ENCODE peak calls at places on chromosome 4, in six cellular contexts. I is CD8-positive, alpha-beta T cell; Y is psoas muscle; N is RWPE2; U is tibial nerve; B is GM23338. S is an unnamed sample.
A peak's percentile ranks its signal among the peaks of the same experiment; 100 is the strongest.

GRCh38 chr4:35725131-35725530 is 519.2 kb downstream of the ARAP2 start:
- DNase-seq in N (no peak), Y (no peak), U (no peak), B (peak; percentile 77), I (no peak), S (no peak)

GRCh38 chr4:2258091-2259035 is 3.5 kb downstream of the MXD4 start:
- DNase-seq in U (peak; percentile 12), N (peak; percentile 60), I (peak; percentile 4), Y (peak; percentile 50), B (no peak), S (no peak)

GRCh38 chr4:121675715-121676114 is 21.1 kb downstream of the ANXA5 start:
- DNase-seq in I (no peak), U (no peak), B (peak; percentile 32), Y (no peak), N (no peak), S (no peak)

GRCh38 chr4:143771269-143771668 is 70.8 kb upstream of the FREM3 start:
- DNase-seq in I (no peak), N (no peak), Y (no peak), B (no peak), U (no peak), S (no peak)

GRCh38 chr4:2302387-2303119 is 40.6 kb upstream of the MXD4 start:
- DNase-seq in Y (no peak), B (no peak), N (no peak), U (no peak), I (no peak), S (no peak)

GRCh38 chr4:11393551-11393950 is 35.1 kb downstream of the HS3ST1 start:
- DNase-seq in Y (no peak), N (no peak), U (no peak), B (no peak), I (no peak), S (no peak)

GRCh38 chr4:68732653-68733466 is 62.4 kb upstream of the UGT2B15 start:
- DNase-seq in I (no peak), U (no peak), Y (no peak), B (no peak), N (no peak), S (no peak)

GRCh38 chr4:175745340-175745739 is 66.7 kb downstream of the GPM6A start:
- DNase-seq in N (no peak), U (no peak), I (no peak), Y (no peak), B (peak; percentile 1), S (no peak)

GRCh38 chr4:182113774-182114173 is 129.4 kb upstream of the TENM3 start:
- DNase-seq in I (no peak), U (no peak), B (no peak), Y (no peak), N (no peak), S (no peak)

GRCh38 chr4:111492501-111492900 is 652.8 kb upstream of the FAM241A start:
- DNase-seq in N (no peak), B (no peak), Y (no peak), I (no peak), U (no peak), S (no peak)

GRCh38 chr4:112284662-112285411 is 867 bp downstream of the TIFA start:
- DNase-seq in I (no peak), U (no peak), B (no peak), Y (no peak), N (no peak), S (no peak)

DNA sequence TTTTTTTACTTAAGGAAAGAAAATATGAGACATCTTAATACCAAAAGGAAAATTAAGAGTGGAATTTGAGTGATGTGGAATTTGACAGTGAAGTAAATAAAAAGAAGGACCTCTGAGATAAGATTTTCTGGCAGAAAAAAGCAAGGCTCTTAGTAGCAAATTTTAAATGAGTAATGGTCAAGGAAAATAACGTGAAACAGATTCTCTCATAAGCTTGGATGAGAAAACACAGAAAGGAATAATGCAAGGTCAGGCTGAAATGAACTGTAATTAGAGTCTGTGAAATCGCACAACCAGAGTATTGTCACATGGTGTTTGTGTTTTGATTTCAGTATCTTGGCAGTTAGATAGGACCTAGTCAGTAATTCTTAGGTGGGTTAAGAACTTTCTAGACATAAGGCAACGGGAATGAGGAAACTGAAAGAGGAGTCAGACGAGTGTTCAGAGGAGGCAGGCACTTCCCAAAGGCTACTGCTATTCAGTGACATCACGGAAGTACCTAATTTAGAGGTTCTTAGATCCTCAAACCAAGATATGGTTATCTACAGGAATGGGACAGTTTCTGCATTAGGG is 34.5 kb downstream of the LIMCH1 start:
- DNase-seq in U (no peak), Y (no peak), I (no peak), N (no peak), B (no peak), S (no peak)
- H3K27ac ChIP-seq in U (no peak overlapping the region), Y (peak overlapping the region; percentile 73), I (no peak overlapping the region), N (peak overlapping the region; percentile 98), B (no peak overlapping the region), S (no peak overlapping the region)

DNA sequence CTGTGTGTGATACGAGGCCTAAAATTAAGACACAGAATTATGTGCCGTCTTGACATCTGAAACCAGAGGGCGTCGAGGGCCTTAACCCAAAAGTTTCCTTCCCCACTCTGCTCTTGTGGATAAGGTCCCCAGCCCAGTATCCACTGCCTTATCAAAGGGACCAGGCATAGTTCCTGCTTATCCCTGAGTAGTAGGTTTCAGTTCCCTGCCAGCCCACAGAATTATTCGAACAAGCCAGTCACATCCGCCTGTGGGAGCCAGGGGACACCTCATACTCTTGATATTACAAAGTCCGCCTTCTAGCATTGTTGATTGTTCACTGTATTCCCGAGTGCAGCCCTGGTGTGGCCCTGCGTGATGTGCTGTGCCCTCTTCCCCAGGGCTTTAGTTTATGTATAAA is 5.4 kb upstream of the MMRN1 start:
- DNase-seq in N (no peak), Y (no peak), I (no peak), B (no peak), U (no peak), S (no peak)
- TF ChIP-seq CTCF in N (no peak), Y (no peak), I (no peak), B (no peak), U (no peak), S (no peak)

GRCh38 chr4:152950402-152951274 is 14.5 kb downstream of the FHDC1 start:
- DNase-seq in N (no peak), B (no peak), I (no peak), U (no peak), Y (no peak), S (no peak)
- H3K27ac ChIP-seq in N (no peak overlapping the region), B (peak overlapping the region; percentile 85), I (no peak overlapping the region), U (no peak overlapping the region), Y (no peak overlapping the region), S (no peak overlapping the region)

DNA sequence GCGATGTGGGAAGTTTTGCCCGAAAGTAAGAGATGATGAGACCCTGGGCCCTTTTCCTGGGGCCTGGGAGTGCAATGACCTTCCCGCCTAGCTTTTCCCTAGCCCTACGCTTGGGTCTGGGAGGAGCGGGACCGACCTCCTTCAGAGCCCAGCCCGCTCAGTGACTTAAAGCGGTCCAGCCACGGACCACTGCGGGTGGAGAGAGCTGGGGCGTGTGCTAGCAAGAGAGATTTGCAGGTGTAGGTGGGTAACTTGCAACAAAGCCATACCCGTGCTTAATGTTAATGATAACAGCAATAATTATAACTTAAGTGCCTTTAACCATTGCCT is 503 bp upstream of the PDE5A start:
- DNase-seq in I (no peak), Y (no peak), U (no peak), B (no peak), N (no peak), S (no peak)
- TF ChIP-seq CTCF in I (peak; percentile 39), Y (no peak), U (no peak), B (no peak), N (peak; percentile 76), S (peak; percentile 27)

DNA sequence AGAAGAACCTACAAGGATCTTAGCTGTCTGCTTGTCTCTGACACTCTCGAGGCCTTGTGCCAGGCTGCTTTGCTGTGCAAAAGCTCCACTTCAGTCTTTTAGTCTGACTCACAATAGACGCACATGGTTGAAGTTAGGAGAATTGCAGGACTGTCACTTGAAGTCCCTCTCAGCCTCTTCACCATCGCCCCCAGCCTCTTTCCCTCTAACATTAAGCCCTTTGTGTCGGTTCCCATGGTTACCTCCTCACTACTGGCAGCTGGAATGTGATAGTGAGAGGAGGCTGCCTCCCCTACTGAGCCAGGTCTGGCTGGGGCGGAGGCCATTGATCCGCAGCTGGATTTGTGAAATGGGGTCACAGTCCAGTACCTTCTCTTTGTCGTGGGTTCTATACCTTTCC is 201.8 kb downstream of the SOWAHB start:
- DNase-seq in U (no peak), I (no peak), Y (no peak), N (no peak), B (peak; percentile 98), S (no peak)
- H3K27ac ChIP-seq in U (no peak overlapping the region), I (no peak overlapping the region), Y (no peak overlapping the region), N (no peak overlapping the region), B (no peak overlapping the region), S (no peak overlapping the region)

GRCh38 chr4:165060938-165061337 is 7.3 kb downstream of the TRIM75 start:
- DNase-seq in I (no peak), U (no peak), N (no peak), Y (no peak), B (peak; percentile 32), S (peak; percentile 11)
- TF ChIP-seq CTCF in I (no peak), U (peak; percentile 19), N (peak; percentile 36), Y (no peak), B (peak; percentile 43), S (no peak)

GRCh38 chr4:7962609-7963508 is 23.2 kb upstream of the AFAP1 start:
- DNase-seq in B (no peak), U (no peak), I (no peak), Y (peak; percentile 65), N (no peak), S (no peak)
- H3K27ac ChIP-seq in B (no peak overlapping the region), U (no peak overlapping the region), I (no peak overlapping the region), Y (no peak overlapping the region), N (no peak overlapping the region), S (peak overlapping the region; percentile 93)

GRCh38 chr4:108168672-108169562 is at the start of gene LEF1:
- DNase-seq in U (no peak), B (peak; percentile 84), I (peak; percentile 78), N (no peak), Y (peak; percentile 51), S (no peak)
- TF ChIP-seq CTCF in U (no peak), B (no peak), I (no peak), N (no peak), Y (no peak), S (no peak)

GRCh38 chr4:185597532-185598188 is 62.4 kb upstream of the PDLIM3 start:
- DNase-seq in B (peak; percentile 80), U (peak; percentile 60), N (no peak), I (peak; percentile 72), Y (peak; percentile 85), S (peak; percentile 59)
- H3K27ac ChIP-seq in B (no peak overlapping the region), U (no peak overlapping the region), N (no peak overlapping the region), I (no peak overlapping the region), Y (peak overlapping the region; percentile 42), S (no peak overlapping the region)

S was measured in RWPE1.